ENCODE peak calls at places on chromosome 11, in five cellular contexts. R, Y, L, M and Q are unnamed samples.

GRCh38 chr11:76166314-76166713 is 40.0 kb downstream of the WNT11 start:
- DNase-seq in Y (no peak), M (no peak), R (no peak), L (peak; percentile 40), Q (no peak)

GRCh38 chr11:70105755-70106571 is 27.8 kb downstream of the ANO1 start:
- DNase-seq in Y (no peak), M (no peak), L (no peak), R (no peak), Q (no peak)

GRCh38 chr11:115345840-115346239 is 158.4 kb downstream of the CADM1 start:
- DNase-seq in R (no peak), L (no peak), M (no peak), Y (no peak), Q (no peak)

GRCh38 chr11:68313574-68314202 is 1.3 kb downstream of the LRP5 start:
- DNase-seq in R (no peak), L (no peak), Y (no peak), M (no peak), Q (no peak)

GRCh38 chr11:108961095-108961494 is 296.2 kb downstream of the DDX10 start:
- DNase-seq in Y (no peak), R (no peak), L (no peak), M (no peak), Q (no peak)

GRCh38 chr11:122861631-122862030 is 20.9 kb upstream of the JHY start:
- DNase-seq in L (no peak), R (no peak), Y (no peak), M (no peak), Q (no peak)

GRCh38 chr11:35261197-35261596 is 122.2 kb downstream of the CD44 start:
- DNase-seq in M (no peak), Y (no peak), R (no peak), L (no peak), Q (no peak)

GRCh38 chr11:91199866-91200265 is 977.0 kb upstream of the CHORDC1 start:
- DNase-seq in R (no peak), Y (no peak), L (no peak), M (no peak), Q (no peak)

GRCh38 chr11:115848080-115848479 is 343.9 kb upstream of the CADM1 start:
- DNase-seq in L (no peak), R (no peak), M (no peak), Y (no peak), Q (no peak)

GRCh38 chr11:66363805-66364535 is 7.6 kb downstream of the SLC29A2 start:
- DNase-seq in M (no peak), L (peak; percentile 91), Y (peak; percentile 64), R (no peak), Q (no peak)

GRCh38 chr11:120205596-120206161 is 5.2 kb upstream of the OAF start:
- DNase-seq in L (no peak), R (no peak), Y (peak; percentile 39), M (no peak), Q (no peak)

GRCh38 chr11:17719028-17719939 is at the start of gene MYOD1:
- DNase-seq in Y (peak; percentile 48), L (no peak), M (no peak), R (no peak), Q (peak; percentile 35)

GRCh38 chr11:112784323-112785073 is 176.7 kb upstream of the NCAM1 start:
- DNase-seq in Y (no peak), M (no peak), L (no peak), R (no peak), Q (no peak)

GRCh38 chr11:103875855-103876510 is 160.5 kb upstream of the DDI1 start:
- DNase-seq in L (peak; percentile 2), R (no peak), M (no peak), Y (no peak), Q (no peak)

GRCh38 chr11:61587951-61588695 is 7.2 kb upstream of the SYT7 start:
- DNase-seq in R (no peak), M (no peak), L (peak; percentile 79), Y (no peak), Q (no peak)

GRCh38 chr11:22792497-22792896 is 37.1 kb downstream of the SVIP start:
- DNase-seq in Y (no peak), M (no peak), R (peak; percentile 67), L (peak; percentile 4), Q (no peak)